ENCODE peak calls at places on chromosomes 7 and 10, in seven cellular contexts. L is AG08395; A is H1; Y is CD8-positive, alpha-beta T cell; N is A549; W is naive thymus-derived CD8-positive, alpha-beta T cell; C is bronchial epithelial cell. T is an unnamed sample.

GRCh38 chr10:89414879-89415821 is 782 bp downstream of the IFIT5 start:
- DNase-seq in L (peak), A (no peak), Y (peak), N (peak), W (peak), C (peak), T (no peak)

GRCh38 chr10:123808873-123809272 is 82.7 kb downstream of the CPXM2 start:
- DNase-seq in L (peak), A (no peak), Y (no peak), N (peak), W (no peak), C (peak), T (no peak)

GRCh38 chr7:116957874-116958273 is 4.6 kb downstream of the ST7 start:
- DNase-seq in L (no peak), A (no peak), Y (no peak), N (no peak), W (no peak), C (no peak), T (no peak)

GRCh38 chr10:126904807-126905686 is at the start of gene DOCK1:
- DNase-seq in L (peak), A (no peak), Y (no peak), N (peak), W (no peak), C (peak), T (no peak)

GRCh38 chr10:29731760-29732159 is 97.0 kb upstream of the SVIL start:
- DNase-seq in L (no peak), A (no peak), Y (no peak), N (no peak), W (no peak), C (no peak), T (no peak)

GRCh38 chr10:95324436-95325268 is 33.8 kb upstream of the PDLIM1 start:
- DNase-seq in L (no peak), A (no peak), Y (no peak), N (no peak), W (no peak), C (no peak), T (no peak)

GRCh38 chr10:69317175-69318086 is 39.1 kb downstream of the HK1 start:
- DNase-seq in L (no peak), A (no peak), Y (no peak), N (no peak), W (no peak), C (peak), T (no peak)

GRCh38 chr10:63919576-63920279 is 398.5 kb downstream of the REEP3 start:
- DNase-seq in L (no peak), A (no peak), Y (no peak), N (no peak), W (no peak), C (no peak), T (no peak)

GRCh38 chr7:73992104-73992562 is 35.8 kb upstream of the ELN start:
- DNase-seq in L (peak), A (no peak), Y (no peak), N (no peak), W (no peak), C (no peak), T (no peak)

GRCh38 chr10:31099664-31100063 is 68.0 kb upstream of the ZNF438 start:
- DNase-seq in L (no peak), A (peak), Y (no peak), N (peak), W (no peak), C (peak), T (no peak)

GRCh38 chr7:140810830-140811556 is 113.7 kb downstream of the BRAF start:
- DNase-seq in L (peak), A (no peak), Y (peak), N (peak), W (peak), C (peak), T (peak)

T was measured in iPS DF 6.9.